ENCODE peak calls at places on chromosomes 3 and 15, in ten cellular contexts. X is caudate nucleus; T is psoas muscle; S is transverse colon; A is CD4-positive, alpha-beta T cell; V is CD8-positive, alpha-beta T cell; H is K562; Z is upper lobe of right lung; Q is cardiac muscle cell; Y is AG04450. L is an unnamed sample.

GRCh38 chr3:45008117-45008516 is 18.0 kb upstream of the CLEC3B start:
- DNase-seq in T (no peak), S (no peak), Z (no peak), H (no peak), Y (no peak), X (no peak), Q (no peak), A (no peak), V (no peak), L (no peak)

GRCh38 chr3:141834296-141834695 is 42.1 kb upstream of the ATP1B3 start:
- DNase-seq in X (no peak), S (no peak), H (no peak), Q (no peak), A (no peak), Y (no peak), V (no peak), Z (no peak), T (no peak), L (no peak)

GRCh38 chr3:186189492-186189891 is 80.6 kb upstream of the ETV5 start:
- DNase-seq in S (no peak), V (no peak), X (no peak), T (no peak), A (no peak), H (no peak), Y (no peak), Q (no peak), Z (no peak), L (no peak)

GRCh38 chr3:164687211-164687610 is 391.1 kb downstream of the SI start:
- DNase-seq in T (no peak), Q (no peak), Y (no peak), H (no peak), A (no peak), X (no peak), V (no peak), S (no peak), Z (no peak), L (no peak)

GRCh38 chr3:44642337-44642736 is 6.2 kb upstream of the ZNF35 start:
- DNase-seq in A (no peak), S (no peak), H (no peak), T (no peak), Y (no peak), V (no peak), X (no peak), Z (no peak), Q (no peak), L (no peak)

GRCh38 chr3:178382388-178383061 is 153.7 kb upstream of the KCNMB2 start:
- DNase-seq in V (no peak), H (no peak), A (no peak), Q (no peak), T (no peak), S (no peak), X (no peak), Y (peak), Z (no peak), L (peak)

GRCh38 chr3:154480033-154480432 is 50.0 kb upstream of the GPR149 start:
- DNase-seq in Y (no peak), A (no peak), V (no peak), S (no peak), T (no peak), Q (no peak), H (no peak), Z (no peak), X (no peak), L (no peak)

GRCh38 chr3:69569520-69569919 is 169.7 kb upstream of the MITF start:
- DNase-seq in H (no peak), V (no peak), X (no peak), Z (no peak), Q (no peak), S (no peak), A (no peak), Y (no peak), T (no peak), L (no peak)

GRCh38 chr3:50567386-50568182 is at the start of gene C3orf18:
- DNase-seq in S (peak), Y (peak), X (peak), V (peak), Z (peak), T (peak), Q (peak), A (peak), H (peak), L (peak)

GRCh38 chr3:48402281-48402732 is 27.6 kb downstream of the PLXNB1 start:
- DNase-seq in V (no peak), Z (peak), A (no peak), S (peak), Y (peak), T (peak), Q (no peak), H (no peak), X (no peak), L (peak)

GRCh38 chr15:99589801-99590200 is 24.0 kb downstream of the MEF2A start:
- DNase-seq in A (no peak), V (no peak), Z (no peak), S (no peak), X (no peak), H (no peak), Y (no peak), T (no peak), Q (no peak), L (no peak)

GRCh38 chr3:20230954-20231353 is 44.9 kb upstream of the SGO1 start:
- DNase-seq in V (no peak), X (no peak), Q (no peak), S (no peak), T (no peak), Z (no peak), H (no peak), Y (no peak), A (no peak), L (no peak)

GRCh38 chr15:33693166-33693830 is 275.0 kb upstream of the CHRM5 start:
- DNase-seq in T (no peak), A (no peak), Z (no peak), X (peak), V (no peak), S (no peak), Y (no peak), Q (no peak), H (no peak), L (no peak)

GRCh38 chr15:88911766-88912118 is 1.4 kb downstream of the MFGE8 start:
- DNase-seq in Z (no peak), H (peak), S (no peak), Q (peak), T (peak), X (no peak), A (no peak), V (no peak), Y (no peak), L (no peak)

GRCh38 chr3:21506061-21506460 is 244.9 kb downstream of the ZNF385D start:
- DNase-seq in S (no peak), V (no peak), Q (no peak), X (no peak), A (no peak), Y (no peak), H (no peak), T (no peak), Z (no peak), L (no peak)

GRCh38 chr3:8767181-8767666 is 2.2 kb downstream of the OXTR start:
- DNase-seq in H (no peak), Q (no peak), X (no peak), T (no peak), Y (no peak), Z (no peak), A (no peak), S (no peak), V (no peak), L (no peak)

GRCh38 chr3:179653777-179654117 is 907 bp downstream of the USP13 start:
- DNase-seq in A (no peak), X (no peak), Y (no peak), Z (peak), S (peak), H (no peak), Q (no peak), V (no peak), T (no peak), L (peak)

GRCh38 chr3:142022381-142022780 is 127.0 kb downstream of the TFDP2 start:
- DNase-seq in T (no peak), X (no peak), S (no peak), H (peak), V (no peak), Y (no peak), A (no peak), Z (no peak), Q (no peak), L (no peak)

GRCh38 chr3:3170998-3171397 is 8.5 kb downstream of the CRBN start:
- DNase-seq in Q (peak), V (no peak), Y (no peak), X (no peak), S (no peak), H (peak), T (no peak), A (no peak), Z (no peak), L (no peak)

GRCh38 chr15:74497584-74497983 is 36.6 kb upstream of the UBL7 start:
- DNase-seq in Q (no peak), Z (no peak), V (no peak), A (no peak), S (peak), X (no peak), Y (no peak), T (no peak), H (no peak), L (no peak)

GRCh38 chr3:197736010-197736490 is 654 bp downstream of the RUBCN start:
- DNase-seq in S (peak), Q (peak), Z (peak), Y (no peak), A (peak), V (peak), X (no peak), T (peak), H (peak), L (no peak)

GRCh38 chr15:51367322-51367976 is 26.0 kb downstream of the GLDN start:
- DNase-seq in X (no peak), V (no peak), H (no peak), Q (no peak), A (no peak), T (no peak), Y (no peak), Z (no peak), S (no peak), L (no peak)

GRCh38 chr3:45180051-45180450 is 33.9 kb upstream of the CDCP1 start:
- DNase-seq in Y (no peak), A (no peak), H (no peak), S (no peak), T (no peak), X (no peak), V (no peak), Q (no peak), Z (no peak), L (no peak)

GRCh38 chr15:62979252-62979651 is 63.3 kb upstream of the TPM1 start:
- DNase-seq in A (no peak), X (no peak), H (no peak), T (no peak), Y (no peak), Z (no peak), V (no peak), S (no peak), Q (no peak), L (no peak)

GRCh38 chr15:41940441-41940857 is 31.9 kb downstream of the EHD4 start:
- DNase-seq in V (no peak), T (peak), X (no peak), Q (no peak), H (no peak), Y (no peak), Z (no peak), S (no peak), A (no peak), L (no peak)

GRCh38 chr15:60494108-60494507 is 15.2 kb upstream of the ICE2 start:
- DNase-seq in S (no peak), A (no peak), H (no peak), Z (no peak), Y (no peak), Q (no peak), V (no peak), X (no peak), T (no peak), L (no peak)

GRCh38 chr3:44914936-44915335 is 40.5 kb downstream of the TGM4 start:
- DNase-seq in T (no peak), V (no peak), A (no peak), H (peak), Q (peak), Y (no peak), S (no peak), Z (no peak), X (no peak), L (no peak)

GRCh38 chr15:57994468-57995154 is 70.9 kb downstream of the ALDH1A2 start:
- DNase-seq in S (no peak), Z (no peak), A (no peak), H (no peak), T (no peak), V (no peak), Q (no peak), Y (no peak), X (no peak), L (no peak)

GRCh38 chr3:10185804-10186762 is 21.4 kb downstream of the IRAK2 start:
- DNase-seq in V (no peak), X (no peak), Q (no peak), Y (no peak), S (no peak), H (no peak), A (no peak), T (no peak), Z (no peak), L (no peak)

GRCh38 chr3:106473576-106474506 is 605.0 kb upstream of the CBLB start:
- DNase-seq in Y (no peak), Q (no peak), Z (no peak), X (no peak), S (no peak), V (no peak), T (no peak), H (no peak), A (no peak), L (no peak)

GRCh38 chr15:80638553-80639167 is 56.5 kb upstream of the ABHD17C start:
- DNase-seq in H (no peak), V (no peak), Q (no peak), Y (no peak), A (no peak), T (no peak), Z (no peak), X (no peak), S (no peak), L (no peak)

GRCh38 chr3:43870110-43870509 is 179.4 kb downstream of the ABHD5 start:
- DNase-seq in H (no peak), Z (no peak), T (no peak), Q (no peak), V (no peak), S (no peak), A (no peak), Y (peak), X (peak), L (no peak)

GRCh38 chr3:195443391-195443989 is 670 bp upstream of the ACAP2 start:
- DNase-seq in V (no peak), A (no peak), S (no peak), Y (no peak), T (no peak), X (no peak), Z (no peak), Q (no peak), H (no peak), L (no peak)

GRCh38 chr3:53026423-53027162 is 19.3 kb downstream of the SFMBT1 start:
- DNase-seq in Y (no peak), Q (no peak), S (no peak), A (no peak), H (no peak), Z (no peak), X (no peak), V (no peak), T (no peak), L (no peak)

GRCh38 chr3:25971736-25972135 is 181.8 kb downstream of the OXSM start:
- DNase-seq in Z (no peak), H (no peak), V (no peak), S (no peak), X (no peak), T (no peak), A (no peak), Q (no peak), Y (no peak), L (no peak)

GRCh38 chr3:82685761-82686160 is 924.3 kb upstream of the GBE1 start:
- DNase-seq in Q (no peak), X (no peak), Y (no peak), S (no peak), T (no peak), A (no peak), Z (no peak), V (no peak), H (no peak), L (no peak)

GRCh38 chr3:87792532-87793321 is 266.1 kb downstream of the CGGBP1 start:
- DNase-seq in A (no peak), Y (no peak), V (no peak), Z (peak), Q (peak), H (peak), X (no peak), S (no peak), T (no peak), L (no peak)

GRCh38 chr3:156352728-156353127 is 202.2 kb downstream of the SSR3 start:
- DNase-seq in Z (no peak), S (no peak), A (no peak), Y (no peak), V (no peak), H (no peak), Q (no peak), X (no peak), T (no peak), L (no peak)

DNA sequence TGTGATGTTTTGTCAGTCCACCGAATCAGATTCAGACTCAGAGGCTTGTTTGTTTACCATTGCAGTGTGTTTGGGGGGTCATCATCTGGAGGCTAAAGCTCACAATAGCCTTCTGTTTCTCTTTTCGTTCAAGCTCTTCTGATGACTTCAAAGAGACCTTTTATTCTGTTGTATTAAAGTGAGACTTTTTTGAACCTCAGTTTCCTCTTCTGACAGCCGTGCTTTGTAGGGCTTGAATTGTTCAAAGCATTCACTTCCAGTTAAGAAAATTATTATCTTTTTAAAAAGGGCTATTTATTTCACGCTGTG is 1.3 kb downstream of the PXK start:
- DNase-seq in A (no peak), T (no peak), X (no peak), Q (no peak), Y (no peak), V (no peak), H (no peak), Z (no peak), S (no peak), L (no peak)
- H3K27ac ChIP-seq in A (no peak), T (peak), X (peak), Q (no peak), Y (no peak), V (no peak), H (peak), Z (peak), S (peak), L (no peak)

GRCh38 chr3:184912166-184912565 is 100.2 kb downstream of the VPS8 start:
- DNase-seq in X (no peak), Y (no peak), T (no peak), Z (no peak), S (no peak), H (peak), V (no peak), Q (no peak), A (no peak), L (no peak)
- H3K27ac ChIP-seq in X (no peak), Y (no peak), T (no peak), Z (no peak), S (no peak), H (peak), V (no peak), Q (no peak), A (no peak), L (no peak)

GRCh38 chr3:152269423-152270144 is 855 bp downstream of the MBNL1 start:
- DNase-seq in Y (peak), S (peak), V (peak), Z (no peak), H (peak), X (peak), A (peak), Q (peak), T (no peak), L (peak)
- H3K27ac ChIP-seq in Y (peak), S (peak), V (peak), Z (peak), H (peak), X (peak), A (peak), Q (peak), T (peak), L (peak)

GRCh38 chr3:194090716-194091115 is 45.2 kb upstream of the HES1 start:
- DNase-seq in X (no peak), H (no peak), A (no peak), T (no peak), Y (no peak), S (no peak), Q (no peak), V (no peak), Z (no peak), L (no peak)
- H3K27ac ChIP-seq in X (no peak), H (peak), A (no peak), T (no peak), Y (no peak), S (no peak), Q (no peak), V (no peak), Z (no peak), L (no peak)

DNA sequence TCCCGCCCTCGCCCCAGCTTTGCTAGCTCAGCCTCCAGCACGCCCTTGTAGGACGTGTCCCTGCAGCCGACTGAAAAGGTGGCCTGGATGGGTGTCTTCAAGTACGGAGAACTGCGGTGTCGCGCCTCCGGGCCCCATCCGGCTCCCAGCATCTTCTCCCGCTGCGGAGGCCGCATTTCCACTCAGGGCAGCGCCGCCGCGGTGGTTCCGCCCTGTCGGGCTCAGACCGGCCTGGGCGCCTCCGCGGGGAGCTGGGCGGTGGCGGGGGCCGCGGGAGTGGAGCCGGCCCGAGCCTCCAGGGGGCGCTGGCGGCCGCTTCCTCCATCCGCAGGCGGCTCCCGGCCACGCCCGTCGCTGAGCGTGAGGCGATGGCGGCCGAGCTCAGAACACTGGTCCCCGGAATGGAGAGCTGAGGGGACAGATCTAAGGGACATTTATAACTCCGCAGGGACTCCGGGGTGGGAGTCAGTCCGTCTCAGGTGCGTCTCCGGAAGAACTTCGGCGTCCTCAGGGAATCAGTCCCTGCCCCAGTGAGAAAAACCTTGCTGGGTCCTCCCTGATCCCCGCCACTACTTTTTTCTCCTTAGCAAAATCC is 13.6 kb upstream of the SMCO1 start:
- DNase-seq in Q (peak), Z (peak), T (peak), Y (no peak), H (peak), S (peak), V (peak), A (peak), X (peak), L (peak)
- H3K27ac ChIP-seq in Q (no peak), Z (no peak), T (no peak), Y (peak), H (peak), S (peak), V (no peak), A (no peak), X (no peak), L (no peak)

GRCh38 chr3:127790580-127791183 is 31.6 kb downstream of the MGLL start:
- DNase-seq in Y (no peak), V (no peak), Q (no peak), S (no peak), H (no peak), X (no peak), Z (no peak), A (no peak), T (no peak), L (no peak)
- H3K27ac ChIP-seq in Y (peak), V (no peak), Q (no peak), S (peak), H (no peak), X (no peak), Z (peak), A (no peak), T (peak), L (no peak)

DNA sequence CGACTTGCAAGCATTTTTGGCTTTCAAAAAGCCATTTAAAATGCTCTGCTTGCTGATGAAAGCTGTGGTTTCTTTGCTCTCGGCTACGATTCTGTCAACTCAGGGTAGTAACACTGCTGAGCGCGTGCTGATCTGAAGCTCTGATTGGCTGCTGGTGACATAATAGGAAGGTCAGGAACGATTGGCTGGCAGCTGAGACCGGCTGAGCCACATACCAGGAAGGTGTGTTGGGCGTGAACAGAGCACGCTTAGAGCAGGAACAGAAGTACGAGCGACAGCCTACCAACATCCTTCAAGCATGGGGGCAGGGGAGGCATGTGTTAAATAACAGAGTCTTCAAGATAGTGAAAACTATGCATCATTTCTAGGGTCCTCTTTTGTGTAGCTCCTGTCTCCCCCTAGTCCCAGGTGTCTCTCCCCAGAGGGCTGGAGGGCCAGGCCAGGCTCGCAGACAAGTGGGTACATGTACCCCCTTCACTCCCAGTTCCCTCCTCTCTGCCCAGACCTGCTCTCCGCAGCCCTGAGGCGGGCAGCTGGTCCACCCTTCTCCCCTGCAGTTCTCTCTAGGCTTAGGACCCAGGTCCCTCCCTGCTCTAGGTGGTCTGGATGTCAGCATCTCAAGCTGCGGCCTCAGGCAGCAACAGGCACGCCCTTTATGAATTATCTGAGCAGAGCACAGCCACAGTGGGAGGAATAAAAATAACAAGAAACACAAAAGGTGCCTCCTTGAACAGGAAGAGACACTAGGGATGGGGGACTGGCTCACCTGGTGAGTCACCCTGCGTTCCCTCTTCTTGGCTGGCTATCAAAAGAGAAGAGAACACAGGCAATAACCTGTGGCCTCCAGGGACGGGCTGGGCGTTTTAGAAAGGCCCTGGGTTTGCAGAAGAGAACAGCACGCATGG is 76.0 kb downstream of the TAMM41 start:
- DNase-seq in V (peak), Q (peak), Y (peak), S (peak), T (peak), A (peak), H (peak), Z (peak), X (peak), L (peak)
- H3K27ac ChIP-seq in V (peak), Q (no peak), Y (no peak), S (peak), T (no peak), A (peak), H (no peak), Z (no peak), X (no peak), L (no peak)

L was measured in adrenal gland.